ENCODE peak calls at places on chromosomes 16 and 17, in six cellular contexts. E is left lung, O is psoas muscle, D is GM06990, Z is SK-N-SH, X is AG04450. J is an unnamed sample.

GRCh38 chr16:70715113-70715711 is 29.4 kb upstream of the MTSS2 start:
- DNase-seq in E (no peak), O (peak), D (no peak), Z (peak), X (peak), J (peak)

GRCh38 chr17:5120036-5120435 is 4.2 kb downstream of the USP6 start:
- DNase-seq in E (no peak), O (no peak), D (no peak), Z (no peak), X (no peak), J (no peak)

GRCh38 chr16:65786916-65787315 is 579.6 kb upstream of the CDH5 start:
- DNase-seq in E (no peak), O (peak), D (no peak), Z (no peak), X (no peak), J (no peak)

GRCh38 chr16:23316232-23316631 is 14.1 kb downstream of the SCNN1B start:
- DNase-seq in E (no peak), O (no peak), D (no peak), Z (no peak), X (no peak), J (no peak)

GRCh38 chr17:79160980-79161621 is 86.5 kb downstream of the ENGASE start:
- DNase-seq in E (no peak), O (no peak), D (no peak), Z (no peak), X (no peak), J (no peak)

GRCh38 chr17:62109378-62109902 is 44.4 kb upstream of the MED13 start:
- DNase-seq in E (no peak), O (no peak), D (peak), Z (peak), X (peak), J (peak)

GRCh38 chr17:17305282-17305801 is 2.2 kb downstream of the NT5M start:
- DNase-seq in E (no peak), O (no peak), D (peak), Z (peak), X (no peak), J (no peak)

GRCh38 chr16:85329999-85330693 is 217.9 kb upstream of the CIBAR2 start:
- DNase-seq in E (no peak), O (no peak), D (no peak), Z (peak), X (no peak), J (no peak)

GRCh38 chr16:73020409-73020884 is 27.5 kb downstream of the ZFHX3 start:
- DNase-seq in E (no peak), O (peak), D (no peak), Z (no peak), X (peak), J (peak)

GRCh38 chr16:12231666-12232065 is 255.1 kb downstream of the SNX29 start:
- DNase-seq in E (no peak), O (no peak), D (no peak), Z (no peak), X (peak), J (no peak)

GRCh38 chr17:68509151-68510057 is 2.8 kb upstream of the PRKAR1A start:
- DNase-seq in E (peak), O (peak), D (no peak), Z (no peak), X (no peak), J (peak)

GRCh38 chr17:22278302-22279275 is 586.3 kb downstream of the KCNJ18 start:
- DNase-seq in E (no peak), O (no peak), D (no peak), Z (no peak), X (no peak), J (peak)

GRCh38 chr16:69595127-69596036 is 29.6 kb downstream of the NFAT5 start:
- DNase-seq in E (no peak), O (no peak), D (no peak), Z (no peak), X (no peak), J (no peak)

GRCh38 chr16:71474864-71475263 is 12.8 kb upstream of the ZNF23 start:
- DNase-seq in E (no peak), O (no peak), D (no peak), Z (no peak), X (peak), J (no peak)

GRCh38 chr17:50443492-50444051 is 17.6 kb downstream of the ACSF2 start:
- DNase-seq in E (no peak), O (no peak), D (no peak), Z (no peak), X (no peak), J (no peak)

GRCh38 chr16:57618306-57619132 is 9.9 kb upstream of the ADGRG1 start:
- DNase-seq in E (no peak), O (no peak), D (no peak), Z (no peak), X (no peak), J (peak)

GRCh38 chr16:71383054-71383773 is 24.7 kb downstream of the CALB2 start:
- DNase-seq in E (no peak), O (no peak), D (no peak), Z (no peak), X (no peak), J (no peak)

GRCh38 chr17:7004398-7005253 is 7.8 kb upstream of the RNASEK start:
- DNase-seq in E (no peak), O (no peak), D (no peak), Z (peak), X (no peak), J (no peak)

GRCh38 chr17:50699410-50699809 is 8.3 kb downstream of the ANKRD40 start:
- DNase-seq in E (no peak), O (no peak), D (no peak), Z (no peak), X (no peak), J (no peak)

DNA sequence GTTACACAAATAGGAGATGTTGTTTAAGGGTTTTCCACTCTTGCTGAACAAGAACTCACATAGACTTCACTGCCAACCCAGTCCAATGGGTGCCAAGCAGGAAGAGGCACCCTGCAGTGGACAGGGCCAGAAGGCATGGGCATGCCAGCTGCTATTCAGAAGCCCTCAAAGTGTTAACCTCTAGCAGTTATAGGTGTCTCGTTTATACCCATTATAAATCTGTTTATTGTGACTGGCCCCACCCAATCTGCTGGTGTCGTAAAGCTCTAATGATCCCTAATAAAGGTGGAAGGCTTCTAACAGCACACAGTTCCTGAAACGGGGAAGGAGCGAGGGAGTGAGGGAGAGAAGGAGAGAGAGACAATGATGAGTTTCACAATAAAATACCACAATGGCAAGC is 23.9 kb downstream of the HNF1B start:
- DNase-seq in E (no peak), O (no peak), D (no peak), Z (no peak), X (no peak), J (no peak)
- H3K4me3 ChIP-seq in E (no peak), O (no peak), D (no peak), Z (no peak), X (no peak), J (no peak)

GRCh38 chr17:73099504-73099903 is 7.0 kb upstream of the SLC39A11 start:
- DNase-seq in E (peak), O (no peak), D (no peak), Z (no peak), X (no peak), J (no peak)

GRCh38 chr17:73093286-73093685 is 798 bp upstream of the SLC39A11 start:
- DNase-seq in E (no peak), O (no peak), D (no peak), Z (no peak), X (no peak), J (no peak)

GRCh38 chr17:73098919-73099318 is 6.4 kb upstream of the SLC39A11 start:
- DNase-seq in E (no peak), O (no peak), D (no peak), Z (no peak), X (no peak), J (no peak)

GRCh38 chr17:73096866-73097265 is 4.4 kb upstream of the SLC39A11 start:
- DNase-seq in E (no peak), O (no peak), D (no peak), Z (no peak), X (no peak), J (peak)

DNA sequence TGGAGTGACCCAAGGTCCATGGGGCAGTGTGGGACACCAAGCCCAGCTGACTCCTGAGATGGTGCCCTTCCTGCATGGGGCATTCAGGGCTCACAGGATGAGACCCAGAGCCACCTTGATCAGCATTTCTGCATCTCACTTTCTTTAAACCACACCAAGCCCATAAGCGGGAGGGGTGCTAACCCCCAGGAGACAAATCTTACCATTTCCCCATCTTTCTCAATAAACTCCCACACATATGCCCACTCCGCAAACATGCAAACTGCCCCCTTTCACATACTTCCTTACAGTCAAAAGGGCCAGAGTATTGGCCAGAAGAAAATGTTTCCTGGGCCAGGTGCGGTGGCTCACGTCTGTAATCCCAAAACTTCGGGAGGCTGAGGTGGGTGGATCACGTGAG is 3.7 kb upstream of the SLC39A11 start:
- DNase-seq in E (no peak), O (no peak), D (no peak), Z (no peak), X (no peak), J (no peak)
- H3K4me3 ChIP-seq in E (no peak), O (no peak), D (no peak), Z (no peak), X (no peak), J (no peak)

GRCh38 chr17:82661717-82662683 is 13.8 kb upstream of the WDR45B start:
- DNase-seq in E (peak), O (peak), D (no peak), Z (no peak), X (no peak), J (no peak)
- H3K4me3 ChIP-seq in E (no peak), O (no peak), D (no peak), Z (no peak), X (no peak), J (no peak)

GRCh38 chr17:34156741-34157589 is 98.1 kb upstream of the CCL2 start:
- DNase-seq in E (peak), O (no peak), D (no peak), Z (peak), X (no peak), J (peak)

GRCh38 chr17:34153988-34154387 is 101.1 kb upstream of the CCL2 start:
- DNase-seq in E (no peak), O (no peak), D (no peak), Z (no peak), X (no peak), J (no peak)

GRCh38 chr17:34154916-34155730 is 100.0 kb upstream of the CCL2 start:
- DNase-seq in E (no peak), O (no peak), D (no peak), Z (peak), X (no peak), J (no peak)

GRCh38 chr17:34155947-34156346 is 99.1 kb upstream of the CCL2 start:
- DNase-seq in E (no peak), O (no peak), D (no peak), Z (no peak), X (no peak), J (no peak)

GRCh38 chr17:34156401-34156740 is 98.7 kb upstream of the CCL2 start:
- DNase-seq in E (no peak), O (no peak), D (no peak), Z (peak), X (no peak), J (no peak)
- H3K4me3 ChIP-seq in E (no peak), O (no peak), D (no peak), Z (no peak), X (no peak), J (no peak)

GRCh38 chr16:48382131-48382530 is 3.1 kb downstream of the SIAH1 start:
- DNase-seq in E (no peak), O (no peak), D (no peak), Z (no peak), X (no peak), J (no peak)
- H3K4me3 ChIP-seq in E (no peak), O (peak), D (no peak), Z (no peak), X (no peak), J (no peak)